ENCODE peak calls at places on chromosomes 3 and 15, in seven cellular contexts. O is IMR-90, M is A549, E is HCT116, B is upper lobe of left lung, A is endothelial cell of umbilical vein, H is tibial nerve. V is an unnamed sample.

GRCh38 chr3:125310623-125311076 is 64.5 kb downstream of the ZNF148 start:
- DNase-seq in M (no peak), O (no peak), H (no peak), A (no peak), E (no peak), B (no peak), V (no peak)

GRCh38 chr3:38397320-38397719 is 50.7 kb downstream of the XYLB start:
- DNase-seq in A (peak; percentile 38), E (no peak), M (no peak), H (no peak), B (no peak), O (peak; percentile 47), V (no peak)

GRCh38 chr3:71125729-71126128 is 457.8 kb downstream of the FOXP1 start:
- DNase-seq in A (no peak), B (no peak), M (no peak), H (no peak), O (no peak), E (no peak), V (no peak)

GRCh38 chr3:69339766-69340165 is 46.1 kb downstream of the FRMD4B start:
- DNase-seq in H (no peak), O (no peak), E (no peak), M (no peak), B (no peak), A (no peak), V (no peak)

GRCh38 chr3:127170794-127171193 is 22.1 kb upstream of the PRR23E start:
- DNase-seq in B (no peak), A (no peak), M (peak; percentile 4), E (no peak), O (peak; percentile 64), H (no peak), V (no peak)

GRCh38 chr3:132432639-132433038 is 15.3 kb downstream of the DNAJC13 start:
- DNase-seq in E (peak; percentile 34), O (peak; percentile 93), B (no peak), M (peak; percentile 13), A (peak; percentile 82), H (no peak), V (no peak)

GRCh38 chr3:84998545-84998944 is 39.8 kb downstream of the CADM2 start:
- DNase-seq in B (no peak), H (no peak), O (no peak), E (no peak), A (no peak), M (no peak), V (no peak)

GRCh38 chr3:197154-197855 is 742 bp downstream of the CHL1 start:
- DNase-seq in B (peak; percentile 89), H (no peak), A (no peak), E (no peak), O (no peak), M (no peak), V (no peak)

GRCh38 chr15:91302588-91303439 is 202.8 kb downstream of the SV2B start:
- DNase-seq in M (peak; percentile 71), H (peak; percentile 13), O (peak; percentile 63), A (peak; percentile 46), E (peak; percentile 51), B (no peak), V (no peak)

GRCh38 chr3:182521339-182521738 is 272.0 kb upstream of the ATP11B start:
- DNase-seq in M (no peak), A (no peak), H (no peak), O (no peak), B (no peak), E (no peak), V (no peak)

GRCh38 chr15:25981114-25981513 is 118.0 kb upstream of the ATP10A start:
- DNase-seq in B (no peak), M (no peak), A (no peak), H (no peak), O (no peak), E (no peak), V (no peak)

GRCh38 chr15:82742134-82742533 is 32.5 kb upstream of the AP3B2 start:
- DNase-seq in O (no peak), E (no peak), A (no peak), B (no peak), M (no peak), H (no peak), V (no peak)

GRCh38 chr3:177041021-177041729 is 156.1 kb downstream of the TBL1XR1 start:
- DNase-seq in E (no peak), O (peak; percentile 25), B (no peak), M (no peak), H (peak; percentile 60), A (peak; percentile 43), V (no peak)

GRCh38 chr3:157088506-157089454 is 71.2 kb downstream of the CCNL1 start:
- DNase-seq in M (peak; percentile 93), B (peak; percentile 99), H (peak; percentile 93), O (peak; percentile 94), E (peak; percentile 78), A (peak; percentile 96), V (no peak)

GRCh38 chr3:146780251-146780650 is 175.1 kb upstream of the PLSCR5 start:
- DNase-seq in B (no peak), H (no peak), A (no peak), E (no peak), M (no peak), O (peak; percentile 28), V (no peak)

GRCh38 chr15:81194723-81195122 is 2.0 kb upstream of the IL16 start:
- DNase-seq in H (no peak), A (no peak), E (no peak), O (no peak), B (no peak), M (no peak), V (no peak)
- H3K27ac ChIP-seq in H (no peak overlapping the region), A (no peak overlapping the region), E (no peak overlapping the region), O (no peak overlapping the region), B (peak overlapping the region; percentile 61), M (no peak overlapping the region), V (no peak overlapping the region)

GRCh38 chr3:174219738-174220137 is 639.4 kb upstream of the NAALADL2 start:
- DNase-seq in O (no peak), M (no peak), A (no peak), H (no peak), B (no peak), E (no peak), V (no peak)
- TF ChIP-seq CTCF in O (peak; percentile 17), M (no peak), A (no peak), H (peak; percentile 10), B (no peak), E (peak; percentile 12), V (no peak)

GRCh38 chr15:64731012-64731806 is 44.2 kb downstream of the RBPMS2 start:
- DNase-seq in A (peak; percentile 67), M (peak; percentile 83), E (peak; percentile 75), B (no peak), O (peak; percentile 59), H (peak; percentile 93), V (peak; percentile 12)
- TF ChIP-seq POLR2A in A (no peak), M (no peak), E (no peak), B (no peak), O (peak; percentile 29), H (no peak), V (no peak)

DNA sequence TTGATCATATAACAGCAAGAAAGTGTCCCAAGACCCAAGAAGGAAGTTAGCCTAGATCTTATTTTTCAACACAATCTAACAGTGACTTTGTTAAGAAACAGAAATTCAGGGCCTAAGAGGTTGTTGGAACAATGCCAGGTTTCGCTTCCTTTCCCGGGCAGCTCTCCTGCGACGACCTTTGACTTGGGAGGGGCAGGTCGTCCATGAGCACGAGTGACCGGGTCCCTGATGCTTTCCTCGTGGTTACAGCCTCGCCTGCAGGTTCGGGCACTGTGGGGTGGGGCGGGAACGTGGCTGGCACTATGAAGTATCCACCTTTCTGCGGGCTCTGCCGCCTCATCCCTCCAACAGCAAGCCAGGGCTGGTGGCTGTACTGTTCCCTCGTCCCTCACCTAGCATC is 90.1 kb upstream of the RGMA start:
- DNase-seq in M (peak; percentile 9), A (no peak), E (no peak), H (peak; percentile 56), O (no peak), B (peak; percentile 54), V (no peak)
- H3K27ac ChIP-seq in M (no peak overlapping the region), A (no peak overlapping the region), E (no peak overlapping the region), H (no peak overlapping the region), O (no peak overlapping the region), B (no peak overlapping the region), V (no peak overlapping the region)

DNA sequence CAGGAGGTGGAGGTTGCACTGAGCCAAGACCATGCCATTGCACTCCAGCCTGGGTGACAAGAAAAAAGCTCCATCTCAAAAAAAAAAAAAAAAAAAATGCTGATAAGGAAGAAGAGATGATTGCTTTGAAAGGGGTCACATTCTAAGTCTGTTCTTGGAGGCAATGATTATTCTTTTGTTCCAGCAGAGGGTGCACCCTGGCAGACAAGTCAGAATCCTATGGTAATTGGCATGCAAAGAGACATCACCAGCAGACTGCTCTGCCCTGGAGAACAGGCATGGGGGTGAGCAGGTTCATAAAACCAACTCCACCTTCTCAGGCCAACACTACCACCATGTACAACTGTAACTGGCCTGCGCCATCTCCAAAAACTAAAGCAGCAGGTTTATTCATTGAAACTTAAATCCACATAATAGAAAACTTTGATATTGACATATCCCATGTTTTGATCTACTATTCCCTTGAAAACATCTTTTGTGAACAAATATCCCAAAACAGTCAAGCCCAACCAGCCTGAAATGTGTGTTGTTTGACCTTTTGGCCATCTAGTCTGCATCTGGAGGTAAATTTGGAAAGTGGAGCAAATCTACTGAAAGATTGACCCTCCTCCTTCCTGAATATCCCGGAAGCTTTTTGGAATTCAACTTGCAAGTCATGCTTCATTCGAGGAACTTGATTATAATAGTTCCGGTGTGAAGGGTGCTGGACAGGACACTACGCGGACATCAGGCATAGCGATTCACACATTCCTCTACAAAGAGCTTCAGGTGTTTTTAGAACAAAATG is 100.3 kb downstream of the MECOM start:
- DNase-seq in E (no peak), M (peak; percentile 6), H (no peak), O (no peak), A (no peak), B (no peak), V (no peak)
- TF ChIP-seq CTCF in E (peak; percentile 11), M (no peak), H (no peak), O (no peak), A (peak; percentile 10), B (no peak), V (no peak)

V was measured in esophagus squamous epithelium.